ENCODE peak calls at places on chromosomes 6 and 20, in seven cellular contexts. One of them, this sample, is unnamed.

GRCh38 chr6:73233048-73233447 is 7.8 kb upstream of the KHDC1L start:
- DNase-seq in C1 segment of cervical spinal cord: no peak
- DNase-seq in fibroblast of lung: no peak
- DNase-seq in AG09309: no peak
- DNase-seq in astrocyte of the cerebellum: no peak
- DNase-seq in activated naive CD8-positive, alpha-beta T cell treated with anti-CD3 and anti-CD28 coated beads for 36 hours: no peak
- DNase-seq in T-helper 2 cell: no peak
- DNase-seq in this sample: no peak

GRCh38 chr6:34095741-34096140 is 50.1 kb downstream of the GRM4 start:
- DNase-seq in AG09309: no peak
- DNase-seq in activated naive CD8-positive, alpha-beta T cell treated with anti-CD3 and anti-CD28 coated beads for 36 hours: no peak
- DNase-seq in T-helper 2 cell: no peak
- DNase-seq in C1 segment of cervical spinal cord: no peak
- DNase-seq in astrocyte of the cerebellum: no peak
- DNase-seq in fibroblast of lung: no peak
- DNase-seq in this sample: no peak

GRCh38 chr6:16800942-16801341 is 39.7 kb upstream of the ATXN1 start:
- DNase-seq in AG09309: peak; percentile 24
- DNase-seq in C1 segment of cervical spinal cord: no peak
- DNase-seq in activated naive CD8-positive, alpha-beta T cell treated with anti-CD3 and anti-CD28 coated beads for 36 hours: no peak
- DNase-seq in fibroblast of lung: peak; percentile 60
- DNase-seq in astrocyte of the cerebellum: no peak
- DNase-seq in T-helper 2 cell: no peak
- DNase-seq in this sample: no peak

GRCh38 chr20:39210331-39211074 is 248.4 kb downstream of the DHX35 start:
- DNase-seq in activated naive CD8-positive, alpha-beta T cell treated with anti-CD3 and anti-CD28 coated beads for 36 hours: no peak
- DNase-seq in T-helper 2 cell: no peak
- DNase-seq in astrocyte of the cerebellum: no peak
- DNase-seq in C1 segment of cervical spinal cord: no peak
- DNase-seq in fibroblast of lung: no peak
- DNase-seq in AG09309: no peak
- DNase-seq in this sample: no peak

GRCh38 chr20:47540443-47541354 is 39.0 kb downstream of the NCOA3 start:
- DNase-seq in activated naive CD8-positive, alpha-beta T cell treated with anti-CD3 and anti-CD28 coated beads for 36 hours: no peak
- DNase-seq in C1 segment of cervical spinal cord: no peak
- DNase-seq in T-helper 2 cell: no peak
- DNase-seq in fibroblast of lung: peak; percentile 27
- DNase-seq in AG09309: no peak
- DNase-seq in astrocyte of the cerebellum: no peak
- DNase-seq in this sample: no peak

GRCh38 chr6:37182736-37183590 is 13.0 kb downstream of the PIM1 start:
- DNase-seq in T-helper 2 cell: no peak
- DNase-seq in C1 segment of cervical spinal cord: no peak
- DNase-seq in astrocyte of the cerebellum: no peak
- DNase-seq in AG09309: no peak
- DNase-seq in fibroblast of lung: no peak
- DNase-seq in activated naive CD8-positive, alpha-beta T cell treated with anti-CD3 and anti-CD28 coated beads for 36 hours: peak; percentile 73
- DNase-seq in this sample: no peak

GRCh38 chr6:19771753-19772336 is 65.3 kb upstream of the ID4 start:
- DNase-seq in C1 segment of cervical spinal cord: no peak
- DNase-seq in AG09309: peak; percentile 35
- DNase-seq in T-helper 2 cell: no peak
- DNase-seq in activated naive CD8-positive, alpha-beta T cell treated with anti-CD3 and anti-CD28 coated beads for 36 hours: no peak
- DNase-seq in astrocyte of the cerebellum: no peak
- DNase-seq in fibroblast of lung: peak; percentile 57
- DNase-seq in this sample: no peak

GRCh38 chr6:83633149-83633548 is 75.8 kb downstream of the SNAP91 start:
- DNase-seq in astrocyte of the cerebellum: no peak
- DNase-seq in fibroblast of lung: no peak
- DNase-seq in C1 segment of cervical spinal cord: no peak
- DNase-seq in AG09309: no peak
- DNase-seq in T-helper 2 cell: no peak
- DNase-seq in activated naive CD8-positive, alpha-beta T cell treated with anti-CD3 and anti-CD28 coated beads for 36 hours: no peak
- DNase-seq in this sample: no peak

GRCh38 chr6:10526156-10526555 is 5.0 kb downstream of the GCNT2 start:
- DNase-seq in fibroblast of lung: peak; percentile 73
- DNase-seq in C1 segment of cervical spinal cord: no peak
- DNase-seq in astrocyte of the cerebellum: no peak
- DNase-seq in AG09309: no peak
- DNase-seq in T-helper 2 cell: no peak
- DNase-seq in activated naive CD8-positive, alpha-beta T cell treated with anti-CD3 and anti-CD28 coated beads for 36 hours: no peak
- DNase-seq in this sample: no peak

GRCh38 chr6:105995403-105995699 is 90.8 kb upstream of the PRDM1 start:
- DNase-seq in AG09309: no peak
- DNase-seq in T-helper 2 cell: no peak
- DNase-seq in fibroblast of lung: no peak
- DNase-seq in activated naive CD8-positive, alpha-beta T cell treated with anti-CD3 and anti-CD28 coated beads for 36 hours: no peak
- DNase-seq in C1 segment of cervical spinal cord: no peak
- DNase-seq in astrocyte of the cerebellum: no peak
- DNase-seq in this sample: no peak

GRCh38 chr20:20396794-20397193 is 28.9 kb downstream of the INSM1 start:
- DNase-seq in C1 segment of cervical spinal cord: no peak
- DNase-seq in T-helper 2 cell: no peak
- DNase-seq in AG09309: no peak
- DNase-seq in activated naive CD8-positive, alpha-beta T cell treated with anti-CD3 and anti-CD28 coated beads for 36 hours: no peak
- DNase-seq in astrocyte of the cerebellum: no peak
- DNase-seq in fibroblast of lung: no peak
- DNase-seq in this sample: no peak

GRCh38 chr6:22298393-22299010 is 1.7 kb upstream of the PRL start:
- DNase-seq in astrocyte of the cerebellum: no peak
- DNase-seq in fibroblast of lung: peak; percentile 53
- DNase-seq in C1 segment of cervical spinal cord: no peak
- DNase-seq in activated naive CD8-positive, alpha-beta T cell treated with anti-CD3 and anti-CD28 coated beads for 36 hours: no peak
- DNase-seq in T-helper 2 cell: no peak
- DNase-seq in AG09309: no peak
- DNase-seq in this sample: no peak

GRCh38 chr6:131362070-131362469 is 211.0 kb upstream of the ARG1 start:
- DNase-seq in C1 segment of cervical spinal cord: no peak
- DNase-seq in T-helper 2 cell: no peak
- DNase-seq in astrocyte of the cerebellum: no peak
- DNase-seq in fibroblast of lung: peak; percentile 20
- DNase-seq in activated naive CD8-positive, alpha-beta T cell treated with anti-CD3 and anti-CD28 coated beads for 36 hours: no peak
- DNase-seq in AG09309: peak; percentile 33
- DNase-seq in this sample: no peak

GRCh38 chr6:67009818-67010217 is 1302.8 kb upstream of the EYS start:
- DNase-seq in fibroblast of lung: no peak
- DNase-seq in T-helper 2 cell: no peak
- DNase-seq in AG09309: no peak
- DNase-seq in activated naive CD8-positive, alpha-beta T cell treated with anti-CD3 and anti-CD28 coated beads for 36 hours: no peak
- DNase-seq in astrocyte of the cerebellum: no peak
- DNase-seq in C1 segment of cervical spinal cord: no peak
- DNase-seq in this sample: no peak

GRCh38 chr6:134074151-134074712 is 21.8 kb upstream of the SLC2A12 start:
- DNase-seq in activated naive CD8-positive, alpha-beta T cell treated with anti-CD3 and anti-CD28 coated beads for 36 hours: no peak
- DNase-seq in T-helper 2 cell: no peak
- DNase-seq in fibroblast of lung: peak; percentile 19
- DNase-seq in AG09309: no peak
- DNase-seq in C1 segment of cervical spinal cord: peak; percentile 65
- DNase-seq in astrocyte of the cerebellum: no peak
- DNase-seq in this sample: no peak

GRCh38 chr6:169428532-169428931 is 174.9 kb upstream of the THBS2 start:
- DNase-seq in astrocyte of the cerebellum: no peak
- DNase-seq in T-helper 2 cell: no peak
- DNase-seq in C1 segment of cervical spinal cord: no peak
- DNase-seq in AG09309: no peak
- DNase-seq in fibroblast of lung: peak; percentile 48
- DNase-seq in activated naive CD8-positive, alpha-beta T cell treated with anti-CD3 and anti-CD28 coated beads for 36 hours: no peak
- DNase-seq in this sample: no peak

GRCh38 chr6:15491255-15491985 is 171.4 kb downstream of the DTNBP1 start:
- DNase-seq in T-helper 2 cell: no peak
- DNase-seq in AG09309: peak; percentile 61
- DNase-seq in fibroblast of lung: peak; percentile 66
- DNase-seq in astrocyte of the cerebellum: peak; percentile 53
- DNase-seq in activated naive CD8-positive, alpha-beta T cell treated with anti-CD3 and anti-CD28 coated beads for 36 hours: peak; percentile 65
- DNase-seq in C1 segment of cervical spinal cord: peak; percentile 69
- DNase-seq in this sample: no peak

GRCh38 chr20:4880051-4880450 is 121.3 kb downstream of the SLC23A2 start:
- DNase-seq in astrocyte of the cerebellum: no peak
- DNase-seq in C1 segment of cervical spinal cord: no peak
- DNase-seq in activated naive CD8-positive, alpha-beta T cell treated with anti-CD3 and anti-CD28 coated beads for 36 hours: no peak
- DNase-seq in AG09309: no peak
- DNase-seq in T-helper 2 cell: no peak
- DNase-seq in fibroblast of lung: no peak
- DNase-seq in this sample: no peak

GRCh38 chr6:138086573-138087196 is 20.5 kb downstream of the PERP start:
- DNase-seq in C1 segment of cervical spinal cord: no peak
- DNase-seq in astrocyte of the cerebellum: peak; percentile 79
- DNase-seq in T-helper 2 cell: no peak
- DNase-seq in fibroblast of lung: peak; percentile 74
- DNase-seq in AG09309: no peak
- DNase-seq in activated naive CD8-positive, alpha-beta T cell treated with anti-CD3 and anti-CD28 coated beads for 36 hours: no peak
- DNase-seq in this sample: peak; percentile 79

GRCh38 chr6:134938896-134939295 is 11.0 kb downstream of the ALDH8A1 start:
- DNase-seq in astrocyte of the cerebellum: no peak
- DNase-seq in fibroblast of lung: peak; percentile 11
- DNase-seq in C1 segment of cervical spinal cord: no peak
- DNase-seq in T-helper 2 cell: no peak
- DNase-seq in activated naive CD8-positive, alpha-beta T cell treated with anti-CD3 and anti-CD28 coated beads for 36 hours: peak; percentile 80
- DNase-seq in AG09309: no peak
- DNase-seq in this sample: no peak

GRCh38 chr6:134477991-134478635 is 160.2 kb upstream of the SGK1 start:
- DNase-seq in AG09309: no peak
- DNase-seq in fibroblast of lung: peak; percentile 73
- DNase-seq in astrocyte of the cerebellum: peak; percentile 46
- DNase-seq in activated naive CD8-positive, alpha-beta T cell treated with anti-CD3 and anti-CD28 coated beads for 36 hours: no peak
- DNase-seq in C1 segment of cervical spinal cord: no peak
- DNase-seq in T-helper 2 cell: no peak
- DNase-seq in this sample: no peak

GRCh38 chr20:59039233-59039632 is 3.4 kb downstream of the PRELID3B start:
- DNase-seq in astrocyte of the cerebellum: no peak
- DNase-seq in activated naive CD8-positive, alpha-beta T cell treated with anti-CD3 and anti-CD28 coated beads for 36 hours: no peak
- DNase-seq in T-helper 2 cell: no peak
- DNase-seq in fibroblast of lung: no peak
- DNase-seq in AG09309: no peak
- DNase-seq in C1 segment of cervical spinal cord: no peak
- DNase-seq in this sample: no peak

GRCh38 chr6:165875946-165876345 is 212.9 kb upstream of the PDE10A start:
- DNase-seq in activated naive CD8-positive, alpha-beta T cell treated with anti-CD3 and anti-CD28 coated beads for 36 hours: no peak
- DNase-seq in AG09309: no peak
- DNase-seq in T-helper 2 cell: no peak
- DNase-seq in C1 segment of cervical spinal cord: no peak
- DNase-seq in astrocyte of the cerebellum: no peak
- DNase-seq in fibroblast of lung: no peak
- DNase-seq in this sample: no peak

GRCh38 chr6:134984821-134985220 is 34.9 kb upstream of the ALDH8A1 start:
- DNase-seq in T-helper 2 cell: no peak
- DNase-seq in activated naive CD8-positive, alpha-beta T cell treated with anti-CD3 and anti-CD28 coated beads for 36 hours: no peak
- DNase-seq in AG09309: no peak
- DNase-seq in C1 segment of cervical spinal cord: no peak
- DNase-seq in fibroblast of lung: peak; percentile 41
- DNase-seq in astrocyte of the cerebellum: peak; percentile 12
- DNase-seq in this sample: peak; percentile 18

GRCh38 chr6:13099771-13100170 is 228.6 kb downstream of the TBC1D7 start:
- DNase-seq in C1 segment of cervical spinal cord: no peak
- DNase-seq in astrocyte of the cerebellum: no peak
- DNase-seq in AG09309: no peak
- DNase-seq in fibroblast of lung: no peak
- DNase-seq in T-helper 2 cell: no peak
- DNase-seq in activated naive CD8-positive, alpha-beta T cell treated with anti-CD3 and anti-CD28 coated beads for 36 hours: no peak
- DNase-seq in this sample: no peak

GRCh38 chr6:52162940-52163908 is 23.0 kb upstream of the IL17A start:
- DNase-seq in C1 segment of cervical spinal cord: no peak
- DNase-seq in astrocyte of the cerebellum: no peak
- DNase-seq in activated naive CD8-positive, alpha-beta T cell treated with anti-CD3 and anti-CD28 coated beads for 36 hours: no peak
- DNase-seq in fibroblast of lung: no peak
- DNase-seq in T-helper 2 cell: no peak
- DNase-seq in AG09309: peak; percentile 7
- DNase-seq in this sample: no peak

GRCh38 chr6:41228616-41229015 is 467 bp downstream of the TREML4 start:
- DNase-seq in T-helper 2 cell: no peak
- DNase-seq in astrocyte of the cerebellum: no peak
- DNase-seq in activated naive CD8-positive, alpha-beta T cell treated with anti-CD3 and anti-CD28 coated beads for 36 hours: no peak
- DNase-seq in fibroblast of lung: no peak
- DNase-seq in AG09309: no peak
- DNase-seq in C1 segment of cervical spinal cord: no peak
- DNase-seq in this sample: no peak

GRCh38 chr20:61744691-61745396 is 320.8 kb downstream of the TAF4 start:
- DNase-seq in astrocyte of the cerebellum: no peak
- DNase-seq in fibroblast of lung: peak; percentile 82
- DNase-seq in activated naive CD8-positive, alpha-beta T cell treated with anti-CD3 and anti-CD28 coated beads for 36 hours: no peak
- DNase-seq in AG09309: peak; percentile 27
- DNase-seq in T-helper 2 cell: no peak
- DNase-seq in C1 segment of cervical spinal cord: no peak
- DNase-seq in this sample: no peak

GRCh38 chr6:108734336-108734922 is 113.8 kb upstream of the ARMC2 start:
- DNase-seq in AG09309: no peak
- DNase-seq in T-helper 2 cell: no peak
- DNase-seq in astrocyte of the cerebellum: no peak
- DNase-seq in C1 segment of cervical spinal cord: no peak
- DNase-seq in activated naive CD8-positive, alpha-beta T cell treated with anti-CD3 and anti-CD28 coated beads for 36 hours: no peak
- DNase-seq in fibroblast of lung: no peak
- DNase-seq in this sample: no peak

This sample was measured in smooth muscle cell of the brain vasculature.